ENCODE peak calls at places on chromosomes 16 and 17, in five cellular contexts. I is upper lobe of right lung, P is neural progenitor cell, R is uterus, L is vagina. K is an unnamed sample.

GRCh38 chr16:62445909-62446308 is 409.7 kb upstream of the CDH8 start:
- DNase-seq in P (no peak), R (no peak), L (no peak), I (no peak), K (no peak)

GRCh38 chr17:10059684-10060211 is 138.7 kb downstream of the GAS7 start:
- DNase-seq in R (peak), P (no peak), L (no peak), I (no peak), K (no peak)

GRCh38 chr16:68563631-68564366 is 24.7 kb downstream of the ZFP90 start:
- DNase-seq in I (no peak), R (no peak), P (no peak), L (no peak), K (no peak)

GRCh38 chr17:21041753-21042433 is 918 bp downstream of the USP22 start:
- DNase-seq in R (peak), L (no peak), I (peak), P (peak), K (peak)

GRCh38 chr17:4074831-4075495 is 67.9 kb downstream of the ZZEF1 start:
- DNase-seq in R (no peak), I (no peak), P (peak), L (no peak), K (no peak)

GRCh38 chr16:29824589-29825144 is 4.4 kb downstream of the MVP start:
- DNase-seq in I (no peak), L (no peak), R (no peak), P (no peak), K (no peak)

GRCh38 chr16:29765167-29766032 is 12.7 kb upstream of the ZG16 start:
- DNase-seq in I (peak), L (no peak), R (no peak), P (no peak), K (peak)

GRCh38 chr17:77476006-77476405 is 335.2 kb downstream of the SEC14L1 start:
- DNase-seq in P (no peak), I (no peak), L (no peak), R (no peak), K (no peak)

GRCh38 chr17:7538050-7538449 is 10.8 kb upstream of the TNFSF12 start:
- DNase-seq in L (no peak), P (no peak), R (no peak), I (no peak), K (no peak)

GRCh38 chr17:14207791-14208190 is 28.9 kb downstream of the CDRT15 start:
- DNase-seq in R (no peak), I (no peak), L (no peak), P (no peak), K (no peak)

GRCh38 chr17:1110844-1111598 is 68.8 kb downstream of the ABR start:
- DNase-seq in R (peak), I (peak), P (no peak), L (no peak), K (no peak)

GRCh38 chr17:68344701-68345136 is 53.4 kb downstream of the ARSG start:
- DNase-seq in R (no peak), P (peak), I (no peak), L (no peak), K (no peak)

GRCh38 chr17:82095777-82096708 is 2.0 kb downstream of the FASN start:
- DNase-seq in R (peak), L (no peak), P (no peak), I (no peak), K (no peak)

GRCh38 chr17:42002792-42003301 is 14.4 kb downstream of the DNAJC7 start:
- DNase-seq in I (no peak), R (no peak), L (no peak), P (no peak), K (no peak)

GRCh38 chr17:40092581-40092980 is 7.8 kb downstream of the NR1D1 start:
- DNase-seq in R (peak), L (no peak), I (no peak), P (no peak), K (no peak)

GRCh38 chr17:63914471-63914870 is 3.4 kb upstream of the CSHL1 start:
- DNase-seq in R (no peak), I (no peak), L (no peak), P (no peak), K (no peak)

GRCh38 chr17:83104577-83105505 is 25.4 kb downstream of the METRNL start:
- DNase-seq in P (no peak), L (no peak), R (no peak), I (no peak), K (no peak)

GRCh38 chr17:63772801-63773271 is 561 bp downstream of the CCDC47 start:
- DNase-seq in R (no peak), I (no peak), P (peak), L (no peak), K (no peak)

GRCh38 chr17:42402121-42402516 is 13.9 kb upstream of the STAT3 start:
- DNase-seq in R (no peak), I (no peak), P (no peak), L (no peak), K (no peak)

GRCh38 chr16:52863000-52863399 is 189.7 kb downstream of the CHD9NB start:
- DNase-seq in I (no peak), L (no peak), P (no peak), R (no peak), K (no peak)

GRCh38 chr16:52861614-52862022 is 191.1 kb downstream of the CHD9NB start:
- DNase-seq in P (peak), I (no peak), R (no peak), L (no peak), K (peak)
- TF ChIP-seq CTCF in P (peak), I (peak), R (no peak), L (no peak), K (peak)

GRCh38 chr16:56789360-56789759 is 59.4 kb downstream of the NUP93 start:
- DNase-seq in R (peak), P (no peak), I (no peak), L (no peak), K (no peak)
- TF ChIP-seq CTCF in R (peak), P (peak), I (peak), L (no peak), K (no peak)

DNA sequence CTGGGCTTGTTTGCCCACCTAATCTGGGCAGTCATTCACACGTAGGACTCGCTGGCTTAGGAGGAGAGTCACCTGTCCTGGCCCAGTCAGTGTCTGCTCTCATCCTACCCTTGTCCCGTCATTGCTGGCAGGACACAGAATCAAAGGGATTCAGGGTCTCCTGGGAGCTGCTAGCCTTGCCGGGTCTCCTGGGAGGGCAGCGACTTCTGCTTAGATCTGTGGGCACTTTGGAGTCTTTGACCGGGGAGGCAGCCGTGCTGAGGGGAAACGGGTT is 12.6 kb downstream of the RAI1 start:
- DNase-seq in P (peak), R (no peak), L (no peak), I (no peak), K (no peak)
- TF ChIP-seq CTCF in P (no peak), R (no peak), L (no peak), I (no peak), K (no peak)

DNA sequence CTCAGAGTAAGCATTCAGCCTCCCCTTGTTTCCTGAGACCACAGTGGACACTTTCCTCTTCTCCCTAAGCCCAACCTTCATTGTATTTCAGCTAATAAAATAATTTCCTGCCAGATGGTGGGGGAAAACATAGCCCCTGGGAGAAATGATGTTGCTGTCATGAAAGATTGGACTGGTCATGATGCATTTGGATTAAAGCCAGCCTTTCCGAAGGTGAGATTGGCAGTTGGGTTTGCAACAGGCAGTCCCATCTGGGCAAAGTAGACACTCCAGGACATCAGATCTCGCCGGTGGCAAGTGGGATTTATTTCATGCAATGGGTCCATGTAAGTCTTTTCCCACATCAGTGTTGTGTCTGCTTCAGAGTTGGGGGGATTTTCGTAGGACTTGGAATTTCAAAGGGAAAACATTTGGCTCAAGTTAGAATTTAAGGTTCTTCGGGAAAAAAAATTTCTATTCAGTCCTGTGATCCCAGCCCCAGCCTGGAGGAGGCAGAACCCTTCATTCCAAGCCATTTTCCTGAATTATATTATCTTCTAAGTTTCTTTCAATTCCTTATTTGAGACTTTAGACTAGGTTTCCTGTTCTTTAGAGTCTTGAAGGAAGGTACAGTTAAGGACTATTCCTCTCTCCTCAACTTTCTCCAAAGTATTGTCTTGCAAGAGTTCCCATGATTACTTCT is 391.7 kb downstream of the XYLT1 start:
- DNase-seq in P (no peak), I (no peak), L (peak), R (no peak), K (no peak)
- TF ChIP-seq CTCF in P (peak), I (no peak), L (no peak), R (no peak), K (no peak)

K was measured in progenitor cell of endocrine pancreas.